ENCODE peak calls at places on chromosomes 6 and 20, in four cellular contexts. B is HCT116, I is H1, J is GM12878. O is an unnamed sample.

GRCh38 chr6:29724937-29725869 is 2.0 kb downstream of the HLA-F start:
- DNase-seq in J (no peak), B (no peak), I (no peak), O (no peak)

GRCh38 chr6:17224056-17224455 is 57.1 kb upstream of the RBM24 start:
- DNase-seq in I (no peak), J (no peak), B (no peak), O (no peak)

GRCh38 chr6:48560408-48560807 is 449.4 kb upstream of the PTCHD4 start:
- DNase-seq in I (no peak), J (no peak), B (no peak), O (no peak)

GRCh38 chr6:132298344-132298949 is 102.8 kb downstream of the MOXD1 start:
- DNase-seq in J (no peak), I (peak; percentile 53), B (peak; percentile 36), O (peak; percentile 58)

GRCh38 chr20:62405108-62405980 is 1.7 kb downstream of the CABLES2 start:
- DNase-seq in B (no peak), I (no peak), J (no peak), O (peak; percentile 65)

GRCh38 chr6:22536111-22536510 is 33.3 kb upstream of the HDGFL1 start:
- DNase-seq in B (no peak), I (no peak), J (no peak), O (no peak)

GRCh38 chr20:45578151-45578660 is 878 bp downstream of the WFDC8 start:
- DNase-seq in B (no peak), J (no peak), I (no peak), O (no peak)

GRCh38 chr6:41560440-41561192 is 14.4 kb downstream of the FOXP4 start:
- DNase-seq in B (no peak), I (peak; percentile 80), J (no peak), O (no peak)

GRCh38 chr6:22095886-22096285 is 200.9 kb downstream of the PRL start:
- DNase-seq in I (no peak), J (no peak), B (no peak), O (no peak)

GRCh38 chr20:49929142-49929494 is 7.1 kb upstream of the RNF114 start:
- DNase-seq in J (no peak), I (no peak), B (no peak), O (no peak)

GRCh38 chr20:47269309-47270165 is 87.0 kb downstream of the ZMYND8 start:
- DNase-seq in I (no peak), B (no peak), J (no peak), O (no peak)

GRCh38 chr6:30720738-30721197 is 616 bp downstream of the TUBB start:
- DNase-seq in B (no peak), I (peak; percentile 72), J (no peak), O (peak; percentile 57)

GRCh38 chr6:21067521-21067920 is 526.0 kb upstream of the SOX4 start:
- DNase-seq in B (peak; percentile 3), J (no peak), I (no peak), O (no peak)

GRCh38 chr6:42519779-42520178 is 44.0 kb upstream of the UBR2 start:
- DNase-seq in I (no peak), B (no peak), J (no peak), O (no peak)

GRCh38 chr6:152642578-152643375 is 5.6 kb upstream of the SYNE1 start:
- DNase-seq in J (no peak), B (peak; percentile 53), I (peak; percentile 60), O (peak; percentile 53)

GRCh38 chr20:58542411-58543095 is 27.4 kb upstream of the APCDD1L start:
- DNase-seq in I (peak; percentile 40), J (no peak), B (peak; percentile 7), O (no peak)

GRCh38 chr6:36933102-36933501 is 21.4 kb upstream of the PI16 start:
- DNase-seq in B (no peak), I (no peak), J (no peak), O (no peak)

GRCh38 chr20:17542993-17543412 is 11.8 kb upstream of the BFSP1 start:
- DNase-seq in I (no peak), B (no peak), J (no peak), O (no peak)

GRCh38 chr6:88499436-88499835 is 333.3 kb upstream of the CNR1 start:
- DNase-seq in B (no peak), J (no peak), I (no peak), O (no peak)

GRCh38 chr6:51107769-51108203 is 289.1 kb downstream of the TFAP2B start:
- DNase-seq in B (no peak), J (no peak), I (no peak), O (no peak)

GRCh38 chr20:20713244-20713765 is 861 bp upstream of the RALGAPA2 start:
- DNase-seq in B (no peak), I (no peak), J (no peak), O (peak; percentile 22)

GRCh38 chr6:8556370-8557018 is 121.1 kb upstream of the SLC35B3 start:
- DNase-seq in J (no peak), B (peak; percentile 16), I (no peak), O (peak; percentile 35)

GRCh38 chr6:25448965-25449538 is 169.9 kb downstream of the CARMIL1 start:
- DNase-seq in B (no peak), I (no peak), J (no peak), O (no peak)

GRCh38 chr6:25447570-25447929 is 168.4 kb downstream of the CARMIL1 start:
- DNase-seq in I (no peak), B (no peak), J (no peak), O (no peak)

GRCh38 chr6:25450469-25451198 is 171.5 kb downstream of the CARMIL1 start:
- DNase-seq in J (no peak), I (no peak), B (no peak), O (no peak)

GRCh38 chr6:25452027-25452426 is 172.9 kb downstream of the CARMIL1 start:
- DNase-seq in I (no peak), J (no peak), B (no peak), O (no peak)

DNA sequence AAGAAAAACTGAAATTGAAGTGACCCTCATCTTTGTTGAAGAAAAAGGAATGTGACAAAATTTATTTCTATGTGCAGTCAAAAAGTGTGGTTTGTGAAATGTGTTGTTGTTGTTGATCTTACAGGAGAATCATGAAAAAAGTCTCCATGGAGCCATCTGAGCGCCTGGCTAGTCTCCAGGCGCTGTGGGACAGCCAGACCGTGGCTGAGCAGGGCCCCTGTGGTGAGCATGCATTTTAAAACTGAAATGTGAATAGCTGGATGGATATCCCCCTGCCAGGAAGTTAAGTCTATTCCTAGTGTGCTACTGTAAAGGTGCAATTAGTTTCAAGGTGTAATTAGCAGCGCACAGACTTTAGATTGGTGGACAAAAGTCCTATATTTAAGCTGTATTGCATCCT is 170.6 kb downstream of the CARMIL1 start:
- DNase-seq in J (no peak), I (no peak), B (no peak), O (no peak)
- TF ChIP-seq YY1 in J (no peak), I (no peak), B (no peak), O (no peak)

GRCh38 chr6:4344317-4344899 is 209.0 kb upstream of the ECI2 start:
- DNase-seq in B (no peak), I (no peak), J (no peak), O (no peak)
- TF ChIP-seq YY1 in B (no peak), I (no peak), J (no peak), O (no peak)

GRCh38 chr6:15620616-15621015 is 42.2 kb downstream of the DTNBP1 start:
- DNase-seq in J (no peak), I (no peak), B (no peak), O (no peak)
- TF ChIP-seq YY1 in J (no peak), I (no peak), B (no peak), O (no peak)

GRCh38 chr6:134631398-134631924 is 313.5 kb upstream of the SGK1 start:
- DNase-seq in I (no peak), B (no peak), J (no peak), O (no peak)

GRCh38 chr6:134628154-134628553 is 310.2 kb upstream of the SGK1 start:
- DNase-seq in B (no peak), J (no peak), I (no peak), O (no peak)

GRCh38 chr6:134627707-134628106 is 309.8 kb upstream of the SGK1 start:
- DNase-seq in B (no peak), I (no peak), J (no peak), O (no peak)

GRCh38 chr6:134632034-134632433 is 314.1 kb upstream of the SGK1 start:
- DNase-seq in I (no peak), J (no peak), B (no peak), O (no peak)

DNA sequence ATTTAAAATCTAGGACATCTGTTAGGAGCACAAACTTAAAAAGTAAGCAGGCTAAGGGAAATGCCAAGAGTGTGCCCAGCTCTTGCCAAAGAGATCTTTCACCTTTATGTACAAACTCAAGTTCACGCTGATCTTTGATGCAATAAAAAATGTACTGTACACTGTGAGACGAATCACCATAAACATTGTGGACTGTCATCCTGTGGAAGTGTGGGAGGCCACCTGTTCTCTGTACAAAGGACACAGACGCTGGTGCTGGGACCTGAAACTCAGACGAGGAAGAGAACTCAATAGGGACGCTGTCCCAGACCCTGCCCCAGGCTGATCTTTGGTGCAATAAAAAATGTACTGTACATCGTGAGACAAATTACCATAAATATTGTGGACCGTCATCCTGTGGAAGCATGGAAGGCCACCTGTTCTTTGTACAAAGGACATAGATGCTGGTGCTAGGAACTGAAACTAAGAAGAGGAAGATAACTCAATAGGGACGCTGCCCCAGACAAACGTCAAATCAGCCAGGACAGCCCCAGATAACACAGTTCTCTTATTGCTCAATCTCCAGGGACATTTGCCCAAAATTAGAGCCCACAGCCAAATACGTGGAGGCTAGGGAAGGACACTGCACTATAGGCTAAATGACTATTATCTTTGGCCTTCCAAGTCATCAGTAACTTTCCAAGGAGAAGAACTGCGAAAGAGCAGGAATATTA is 312.7 kb upstream of the SGK1 start:
- DNase-seq in B (no peak), J (no peak), I (no peak), O (no peak)
- TF ChIP-seq YY1 in B (no peak), J (no peak), I (no peak), O (no peak)

GRCh38 chr20:7161690-7162089 is 394.2 kb downstream of the BMP2 start:
- DNase-seq in I (no peak), B (no peak), J (no peak), O (peak; percentile 38)

GRCh38 chr20:7155794-7156193 is 388.3 kb downstream of the BMP2 start:
- DNase-seq in J (no peak), I (no peak), B (no peak), O (no peak)

GRCh38 chr20:7155282-7155681 is 387.8 kb downstream of the BMP2 start:
- DNase-seq in B (no peak), J (no peak), I (no peak), O (no peak)

DNA sequence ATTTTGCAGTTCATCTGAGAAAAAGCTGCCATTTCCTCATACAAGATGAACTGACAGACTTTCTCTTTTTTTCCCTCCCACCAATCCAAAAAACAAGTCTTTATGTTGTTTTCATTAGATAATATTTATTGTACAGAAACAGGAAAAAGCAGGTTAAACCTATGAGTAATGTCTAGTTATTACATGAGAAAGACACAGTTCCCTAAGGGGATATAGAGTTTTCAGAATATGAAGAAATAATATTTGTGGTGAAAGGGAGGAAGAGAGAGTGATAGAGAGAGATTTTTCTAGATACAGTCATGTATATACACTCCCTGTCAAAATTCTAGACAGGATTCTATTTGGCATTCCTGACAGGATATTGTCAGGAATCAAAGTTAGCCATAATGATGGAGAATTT is 392.4 kb downstream of the BMP2 start:
- DNase-seq in B (no peak), I (no peak), J (no peak), O (no peak)
- TF ChIP-seq YY1 in B (no peak), I (no peak), J (no peak), O (no peak)

O was measured in HepG2.